ENCODE peak calls at places on chromosome 3, in six cellular contexts. P is GM06990; D is CD8-positive, alpha-beta T cell; X is mammary epithelial cell; U is tibial artery; S is BE2C. K is an unnamed sample.

GRCh38 chr3:176939022-176939817 is 258.1 kb downstream of the TBL1XR1 start:
- DNase-seq in P (peak; percentile 30), D (peak; percentile 4), X (peak; percentile 60), U (no peak), S (peak; percentile 66), K (peak; percentile 39)

GRCh38 chr3:143332046-143332445 is 212.5 kb downstream of the CHST2 start:
- DNase-seq in P (no peak), D (no peak), X (no peak), U (no peak), S (no peak), K (no peak)

GRCh38 chr3:14133188-14133800 is 8.4 kb downstream of the TMEM43 start:
- DNase-seq in P (no peak), D (no peak), X (no peak), U (no peak), S (no peak), K (no peak)

GRCh38 chr3:37981348-37981664 is 9.3 kb upstream of the VILL start:
- DNase-seq in P (no peak), D (no peak), X (no peak), U (no peak), S (no peak), K (no peak)

GRCh38 chr3:169865176-169865800 is 4.4 kb downstream of the LRRC31 start:
- DNase-seq in P (peak; percentile 14), D (no peak), X (no peak), U (no peak), S (no peak), K (no peak)

GRCh38 chr3:107441617-107442016 is 64.4 kb downstream of the CCDC54 start:
- DNase-seq in P (no peak), D (no peak), X (no peak), U (no peak), S (no peak), K (no peak)

GRCh38 chr3:126129408-126129891 is 45.5 kb upstream of the SLC41A3 start:
- DNase-seq in P (no peak), D (no peak), X (peak; percentile 56), U (peak; percentile 65), S (peak; percentile 7), K (no peak)

GRCh38 chr3:176950743-176951142 is 246.5 kb downstream of the TBL1XR1 start:
- DNase-seq in P (no peak), D (no peak), X (peak; percentile 87), U (no peak), S (no peak), K (peak; percentile 53)

GRCh38 chr3:31370681-31371080 is 162.0 kb upstream of the STT3B start:
- DNase-seq in P (no peak), D (no peak), X (no peak), U (no peak), S (no peak), K (no peak)

GRCh38 chr3:139258276-139258675 is 85.5 kb upstream of the MRPS22 start:
- DNase-seq in P (no peak), D (no peak), X (no peak), U (no peak), S (no peak), K (no peak)

GRCh38 chr3:23712656-23713559 is 92.8 kb upstream of the UBE2E1 start:
- DNase-seq in P (no peak), D (no peak), X (peak; percentile 25), U (no peak), S (peak; percentile 39), K (peak; percentile 52)

GRCh38 chr3:82044918-82045715 is 283.7 kb upstream of the GBE1 start:
- DNase-seq in P (no peak), D (no peak), X (peak; percentile 56), U (no peak), S (no peak), K (peak; percentile 9)

GRCh38 chr3:142888099-142888483 is 792 bp downstream of the PCOLCE2 start:
- DNase-seq in P (no peak), D (no peak), X (peak; percentile 26), U (peak; percentile 71), S (peak; percentile 86), K (no peak)

GRCh38 chr3:181455276-181455675 is 256.4 kb upstream of the SOX2 start:
- DNase-seq in P (no peak), D (no peak), X (no peak), U (no peak), S (no peak), K (no peak)

GRCh38 chr3:45800611-45801010 is 4.3 kb upstream of the SLC6A20 start:
- DNase-seq in P (no peak), D (no peak), X (no peak), U (no peak), S (no peak), K (no peak)

GRCh38 chr3:77464106-77464688 is 424.3 kb downstream of the ROBO2 start:
- DNase-seq in P (no peak), D (no peak), X (no peak), U (no peak), S (no peak), K (no peak)

GRCh38 chr3:131193671-131194291 is 167.1 kb downstream of the NEK11 start:
- DNase-seq in P (no peak), D (no peak), X (no peak), U (no peak), S (no peak), K (no peak)

GRCh38 chr3:131200636-131201199 is 174.0 kb downstream of the NEK11 start:
- DNase-seq in P (no peak), D (no peak), X (no peak), U (no peak), S (no peak), K (no peak)

GRCh38 chr3:131192701-131193100 is 166.0 kb downstream of the NEK11 start:
- DNase-seq in P (no peak), D (no peak), X (no peak), U (no peak), S (no peak), K (no peak)

DNA sequence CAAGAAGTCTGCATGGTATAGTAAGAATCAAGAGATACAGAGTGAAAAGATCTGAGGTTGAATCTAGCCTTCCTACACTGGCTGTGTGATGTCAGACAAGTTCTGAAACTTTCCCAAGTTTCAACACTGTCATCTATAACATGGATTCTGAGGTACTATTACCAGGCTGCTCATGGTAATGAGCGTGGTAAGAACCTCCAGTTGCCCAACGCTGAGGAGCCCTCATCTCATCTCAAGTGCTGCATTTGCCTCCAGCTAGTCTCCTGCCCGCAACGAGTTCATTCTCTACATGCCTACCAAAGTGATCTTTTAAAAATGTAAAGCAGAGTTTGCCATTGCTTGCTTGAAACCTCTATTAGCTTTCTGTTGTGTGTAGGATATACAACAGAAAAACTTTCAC is 168.1 kb downstream of the NEK11 start:
- DNase-seq in P (no peak), D (no peak), X (no peak), U (no peak), S (no peak), K (no peak)
- TF ChIP-seq CTCF in P (no peak), D (no peak), X (no peak), U (no peak), S (no peak), K (no peak)

GRCh38 chr3:150098621-150099020 is 127.9 kb upstream of the PFN2 start:
- DNase-seq in P (no peak), D (no peak), X (no peak), U (no peak), S (no peak), K (no peak)

GRCh38 chr3:150097588-150097890 is 126.8 kb upstream of the PFN2 start:
- DNase-seq in P (no peak), D (no peak), X (peak; percentile 70), U (no peak), S (no peak), K (no peak)

GRCh38 chr3:150101016-150101415 is 130.3 kb upstream of the PFN2 start:
- DNase-seq in P (no peak), D (no peak), X (no peak), U (no peak), S (no peak), K (no peak)

GRCh38 chr3:150094150-150094932 is 123.6 kb upstream of the PFN2 start:
- DNase-seq in P (no peak), D (no peak), X (peak; percentile 92), U (no peak), S (no peak), K (peak; percentile 65)

GRCh38 chr3:150096700-150097587 is 126.2 kb upstream of the PFN2 start:
- DNase-seq in P (no peak), D (no peak), X (no peak), U (no peak), S (no peak), K (no peak)
- H3K4me3 ChIP-seq in P (no peak overlapping the region), D (no peak overlapping the region), X (no peak overlapping the region), U (no peak overlapping the region), S (no peak overlapping the region), K (no peak overlapping the region)

GRCh38 chr3:172512363-172512762 is 10.9 kb downstream of the TNFSF10 start:
- DNase-seq in P (peak; percentile 48), D (peak; percentile 33), X (no peak), U (peak; percentile 78), S (no peak), K (no peak)
- H3K36me3 ChIP-seq in P (no peaks in the 10 kb centered on the region), D (no peaks in the 10 kb centered on the region), X (no peaks in the 10 kb centered on the region), U (no peaks in the 10 kb centered on the region), S (no peaks in the 10 kb centered on the region), K (peaks cover 9% of the 10 kb centered on the region)

GRCh38 chr3:11587766-11588165 is 55.9 kb downstream of the VGLL4 start:
- DNase-seq in P (no peak), D (no peak), X (no peak), U (peak; percentile 67), S (no peak), K (no peak)

GRCh38 chr3:11589706-11590105 is 54.0 kb downstream of the VGLL4 start:
- DNase-seq in P (no peak), D (no peak), X (no peak), U (no peak), S (no peak), K (no peak)

GRCh38 chr3:11588755-11589154 is 55.0 kb downstream of the VGLL4 start:
- DNase-seq in P (no peak), D (no peak), X (no peak), U (peak; percentile 64), S (no peak), K (no peak)

GRCh38 chr3:11591006-11591360 is 52.7 kb downstream of the VGLL4 start:
- DNase-seq in P (no peak), D (no peak), X (no peak), U (no peak), S (no peak), K (no peak)

GRCh38 chr3:11588338-11588737 is 55.4 kb downstream of the VGLL4 start:
- DNase-seq in P (no peak), D (no peak), X (no peak), U (peak; percentile 64), S (no peak), K (no peak)
- TF ChIP-seq CTCF in P (no peak), D (no peak), X (no peak), U (no peak), S (no peak), K (no peak)

DNA sequence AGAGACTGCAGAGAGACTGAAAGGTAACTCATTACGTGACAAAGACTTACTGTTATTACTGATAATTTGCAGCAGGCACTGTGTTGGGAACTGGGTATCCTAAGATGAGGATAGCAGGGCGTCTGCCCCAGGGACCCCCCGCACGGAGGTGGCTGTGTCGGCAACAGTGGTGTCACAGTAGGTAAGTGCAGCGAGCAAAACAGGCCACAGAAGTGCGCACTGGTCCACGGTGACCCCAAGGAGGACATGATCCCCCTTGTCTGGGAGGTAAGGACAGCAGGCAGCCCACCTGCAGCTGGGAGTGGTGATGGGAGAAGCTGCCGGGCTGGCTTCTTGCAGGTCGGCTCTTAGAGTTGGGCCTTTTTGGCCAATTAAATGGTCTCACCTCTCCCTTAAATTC is 82.9 kb downstream of the FAM43A start:
- DNase-seq in P (no peak), D (no peak), X (no peak), U (no peak), S (no peak), K (no peak)
- H3K4me3 ChIP-seq in P (no peak overlapping the region), D (peak overlapping the region; percentile 11), X (no peak overlapping the region), U (peak overlapping the region; percentile 43), S (peak overlapping the region; percentile 36), K (no peak overlapping the region)